ENCODE peak calls at places on chromosomes 3 and 15, in six cellular contexts. V, H, G, C, O and K are unnamed samples.

GRCh38 chr15:75153084-75153483 is 48.6 kb upstream of the C15orf39 start:
- DNase-seq in V (no peak), H (peak; percentile 73), G (no peak), C (no peak), O (no peak), K (no peak)

GRCh38 chr3:15681668-15682067 is 80.1 kb downstream of the BTD start:
- DNase-seq in V (no peak), H (no peak), G (no peak), C (no peak), O (no peak), K (no peak)

GRCh38 chr15:69533504-69533903 is 80.9 kb downstream of the RPLP1 start:
- DNase-seq in V (no peak), H (no peak), G (no peak), C (no peak), O (no peak), K (no peak)

GRCh38 chr3:134378384-134378783 is 4.1 kb upstream of the AMOTL2 start:
- DNase-seq in V (no peak), H (peak; percentile 47), G (peak; percentile 73), C (no peak), O (peak; percentile 68), K (no peak)

GRCh38 chr15:99185731-99186130 is 63.6 kb downstream of the TTC23 start:
- DNase-seq in V (no peak), H (no peak), G (no peak), C (no peak), O (no peak), K (no peak)

GRCh38 chr15:74616020-74616939 is 644 bp downstream of the CLK3 start:
- DNase-seq in V (no peak), H (no peak), G (peak; percentile 92), C (no peak), O (peak; percentile 87), K (peak; percentile 47)

GRCh38 chr3:106239195-106239697 is 370.4 kb upstream of the CBLB start:
- DNase-seq in V (no peak), H (no peak), G (no peak), C (no peak), O (no peak), K (no peak)

GRCh38 chr3:111252795-111253194 is 181.2 kb downstream of the NECTIN3 start:
- DNase-seq in V (no peak), H (no peak), G (no peak), C (no peak), O (no peak), K (no peak)

GRCh38 chr3:107855710-107856109 is 235.1 kb downstream of the CD47 start:
- DNase-seq in V (no peak), H (peak; percentile 65), G (no peak), C (no peak), O (no peak), K (no peak)
- TF ChIP-seq CTCF in V (peak; percentile 16), H (peak; percentile 68), G (no peak), C (peak; percentile 43), O (peak; percentile 24), K (no peak)

GRCh38 chr3:48258530-48258929 is 17.6 kb downstream of the ZNF589 start:
- DNase-seq in V (no peak), H (no peak), G (no peak), C (no peak), O (no peak), K (no peak)

GRCh38 chr3:48256557-48256956 is 15.7 kb downstream of the ZNF589 start:
- DNase-seq in V (no peak), H (no peak), G (no peak), C (no peak), O (no peak), K (no peak)
- TF ChIP-seq CTCF in V (no peak), H (no peak), G (no peak), C (no peak), O (no peak), K (no peak)

GRCh38 chr3:166837535-166837934 is 542.6 kb downstream of the ZBBX start:
- DNase-seq in V (no peak), H (peak; percentile 37), G (no peak), C (peak; percentile 3), O (no peak), K (no peak)
- TF ChIP-seq CTCF in V (no peak), H (peak; percentile 58), G (peak; percentile 52), C (peak; percentile 62), O (peak; percentile 28), K (peak; percentile 69)

GRCh38 chr3:128316456-128316855 is 150.2 kb downstream of the DNAJB8 start:
- DNase-seq in V (no peak), H (no peak), G (no peak), C (no peak), O (no peak), K (no peak)

GRCh38 chr3:128318275-128318920 is 148.3 kb downstream of the DNAJB8 start:
- DNase-seq in V (no peak), H (no peak), G (no peak), C (no peak), O (no peak), K (no peak)

GRCh38 chr3:128319107-128319506 is 147.6 kb downstream of the DNAJB8 start:
- DNase-seq in V (no peak), H (no peak), G (no peak), C (no peak), O (no peak), K (no peak)

GRCh38 chr3:128317101-128317697 is 149.5 kb downstream of the DNAJB8 start:
- DNase-seq in V (no peak), H (no peak), G (no peak), C (no peak), O (no peak), K (no peak)

DNA sequence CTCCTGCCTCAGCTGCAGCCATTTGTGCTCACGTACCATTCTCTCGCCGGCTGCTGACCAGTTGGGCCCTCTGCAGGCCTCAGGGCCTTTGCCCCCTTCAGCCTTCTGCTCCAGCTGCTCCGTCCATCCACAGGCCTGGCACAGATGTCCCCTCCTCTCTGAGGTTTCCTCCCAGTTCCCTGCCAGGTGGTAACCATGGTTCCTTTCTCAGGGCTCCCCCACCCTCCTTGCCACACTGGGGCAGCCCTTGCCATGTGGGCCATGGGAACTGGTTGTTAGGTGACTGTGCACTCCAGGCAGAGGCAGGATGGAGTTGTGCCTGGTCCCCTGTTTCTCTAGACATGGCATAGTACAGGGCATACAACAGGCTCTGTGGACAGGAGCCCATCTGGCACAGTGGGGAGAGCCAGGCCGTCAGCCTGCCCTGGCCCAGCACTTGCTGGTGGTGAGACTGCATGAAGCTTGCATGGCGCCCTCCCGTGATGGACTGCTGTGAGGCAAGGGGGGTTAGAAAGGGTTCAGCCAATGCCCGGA is 148.9 kb downstream of the DNAJB8 start:
- DNase-seq in V (no peak), H (no peak), G (no peak), C (no peak), O (no peak), K (peak; percentile 53)
- TF ChIP-seq CTCF in V (no peak), H (no peak), G (no peak), C (no peak), O (no peak), K (no peak)

GRCh38 chr3:147361671-147362420 is 44.5 kb downstream of the ZIC4 start:
- DNase-seq in V (no peak), H (peak; percentile 34), G (peak; percentile 52), C (peak; percentile 73), O (no peak), K (peak; percentile 86)
- TF ChIP-seq CTCF in V (peak; percentile 64), H (peak; percentile 84), G (peak; percentile 46), C (peak; percentile 76), O (peak; percentile 45), K (peak; percentile 97)

DNA sequence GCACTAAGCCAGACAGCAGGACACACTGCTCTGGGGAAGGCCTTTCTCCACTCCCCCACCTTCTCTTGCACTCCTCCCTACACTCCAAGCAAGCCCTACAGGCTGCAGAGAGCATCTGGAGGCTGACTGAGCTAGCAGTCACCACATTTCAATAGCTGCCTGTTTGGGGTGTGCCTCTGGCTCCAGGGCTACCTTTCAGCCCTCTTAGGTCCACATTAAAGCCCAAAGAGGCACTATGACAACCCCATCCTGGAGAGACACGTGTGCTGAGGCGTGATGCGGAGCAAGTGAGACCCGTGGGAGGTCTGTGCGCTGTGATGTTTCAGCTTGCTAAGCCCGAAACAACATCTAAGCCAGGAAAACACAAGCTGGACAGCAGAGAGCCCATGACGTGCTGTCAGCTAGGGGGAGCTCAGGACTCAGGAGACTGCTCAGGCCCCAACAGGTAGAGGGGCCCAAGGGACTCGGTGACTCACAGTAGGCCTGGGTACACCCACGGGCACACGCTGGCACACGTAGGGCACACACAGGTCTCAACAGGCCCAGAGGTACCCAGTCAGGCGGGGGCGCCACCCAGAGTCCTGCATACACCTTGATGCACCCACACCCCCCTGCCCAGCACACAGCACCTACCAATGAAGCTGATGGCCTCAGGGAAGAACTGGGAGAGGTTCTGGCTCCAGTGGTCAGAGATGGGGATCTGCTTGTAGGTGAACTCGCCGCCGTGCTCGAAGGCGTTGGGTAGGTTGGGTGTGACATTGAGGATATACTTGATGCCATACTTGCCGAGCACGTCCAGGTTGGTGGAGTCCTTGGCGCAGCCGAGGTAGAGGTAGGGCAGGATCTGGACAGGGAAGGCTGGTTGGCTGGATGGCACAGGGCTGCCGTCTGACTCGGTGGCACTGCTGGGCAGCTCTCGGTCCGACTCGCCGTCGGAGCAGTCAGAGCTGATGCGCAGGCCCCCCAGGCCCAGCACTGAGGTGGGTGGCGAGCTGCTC is 2.8 kb downstream of the DUSP7 start:
- DNase-seq in V (no peak), H (no peak), G (no peak), C (no peak), O (peak; percentile 49), K (no peak)
- TF ChIP-seq CTCF in V (peak; percentile 31), H (peak; percentile 37), G (peak; percentile 24), C (no peak), O (peak; percentile 48), K (no peak)

GRCh38 chr3:33144433-33144832 is 30.6 kb downstream of the CRTAP start:
- DNase-seq in V (no peak), H (no peak), G (no peak), C (no peak), O (no peak), K (no peak)
- TF ChIP-seq CTCF in V (peak; percentile 11), H (peak; percentile 57), G (no peak), C (peak; percentile 33), O (peak; percentile 21), K (peak; percentile 18)

GRCh38 chr3:51311055-51311454 is 74.0 kb upstream of the MANF start:
- DNase-seq in V (no peak), H (peak; percentile 23), G (no peak), C (no peak), O (no peak), K (no peak)
- TF ChIP-seq CTCF in V (peak; percentile 60), H (peak; percentile 49), G (peak; percentile 39), C (peak; percentile 56), O (peak; percentile 37), K (peak; percentile 36)

GRCh38 chr3:32780735-32781210 is 37.0 kb upstream of the TRIM71 start:
- DNase-seq in V (no peak), H (peak; percentile 23), G (peak; percentile 46), C (peak; percentile 83), O (peak; percentile 8), K (peak; percentile 83)
- TF ChIP-seq CTCF in V (no peak), H (no peak), G (no peak), C (peak; percentile 12), O (no peak), K (no peak)